ENCODE peak calls at places on chromosomes 5 and 9, in five cellular contexts. Q is HEK293T, O is NCI-H1105 treated with DMSO at 0.1 percent for 48 hours, H is kidney glomerular epithelial cell, Z is KBM-7. I is an unnamed sample.

GRCh38 chr5:120314201-120314600 is 149.9 kb upstream of the PRR16 start:
- DNase-seq in Q (no peak), O (no peak), H (no peak), Z (no peak), I (no peak)

GRCh38 chr5:19734706-19735240 is 253.2 kb downstream of the CDH18 start:
- DNase-seq in Q (no peak), O (no peak), H (no peak), Z (no peak), I (peak; percentile 29)

GRCh38 chr9:134641173-134641985 is at the start of gene COL5A1:
- DNase-seq in Q (peak; percentile 93), O (peak; percentile 82), H (peak; percentile 41), Z (peak; percentile 56), I (no peak)

GRCh38 chr9:23153058-23153457 is 673.0 kb downstream of the ELAVL2 start:
- DNase-seq in Q (peak; percentile 6), O (no peak), H (no peak), Z (peak; percentile 1), I (no peak)

GRCh38 chr9:93701494-93702218 is 125.3 kb downstream of the PHF2 start:
- DNase-seq in Q (no peak), O (no peak), H (no peak), Z (no peak), I (no peak)

GRCh38 chr9:134365791-134366222 is 39.6 kb downstream of the RXRA start:
- DNase-seq in Q (no peak), O (peak; percentile 86), H (no peak), Z (peak; percentile 19), I (no peak)

GRCh38 chr5:37490411-37490810 is 111.3 kb downstream of the WDR70 start:
- DNase-seq in Q (no peak), O (no peak), H (no peak), Z (no peak), I (no peak)

GRCh38 chr5:5403736-5404135 is 18.7 kb upstream of the ICE1 start:
- DNase-seq in Q (no peak), O (no peak), H (no peak), Z (no peak), I (no peak)

GRCh38 chr5:150129813-150130492 is 25.7 kb downstream of the PDGFRB start:
- DNase-seq in Q (peak; percentile 84), O (no peak), H (peak; percentile 74), Z (peak; percentile 80), I (peak; percentile 34)